ENCODE peak calls at places on chromosomes 12 and 14, in five cellular contexts. A is retinal pigment epithelial cell, D is LNCaP clone FGC, U is HFFc6, X is cardiac muscle cell. F is an unnamed sample.

GRCh38 chr14:47044841-47045240 is 393.3 kb upstream of the RPL10L start:
- DNase-seq in A (no peak), D (peak), U (no peak), X (peak), F (no peak)

GRCh38 chr12:67750528-67751183 is 102.1 kb downstream of the DYRK2 start:
- DNase-seq in A (no peak), D (no peak), U (peak), X (no peak), F (no peak)

GRCh38 chr12:41521872-41522379 is 333.8 kb downstream of the PDZRN4 start:
- DNase-seq in A (peak), D (peak), U (peak), X (no peak), F (no peak)

GRCh38 chr14:88852632-88853031 is 28.2 kb downstream of the TTC8 start:
- DNase-seq in A (no peak), D (no peak), U (no peak), X (no peak), F (no peak)

GRCh38 chr12:88784166-88784565 is 203.9 kb upstream of the KITLG start:
- DNase-seq in A (no peak), D (no peak), U (no peak), X (no peak), F (no peak)

GRCh38 chr12:58809064-58809607 is 111.2 kb downstream of the LRIG3 start:
- DNase-seq in A (no peak), D (no peak), U (no peak), X (no peak), F (no peak)

GRCh38 chr14:85250369-85250768 is 279.6 kb upstream of the FLRT2 start:
- DNase-seq in A (peak), D (no peak), U (no peak), X (peak), F (peak)

GRCh38 chr14:61930101-61930857 is 168.1 kb downstream of the SNAPC1 start:
- DNase-seq in A (no peak), D (no peak), U (no peak), X (no peak), F (no peak)

GRCh38 chr12:79326225-79326624 is 364.5 kb downstream of the PAWR start:
- DNase-seq in A (peak), D (no peak), U (no peak), X (no peak), F (no peak)

GRCh38 chr12:80716711-80717469 is at the start of gene MYF5:
- DNase-seq in A (no peak), D (no peak), U (no peak), X (no peak), F (no peak)

DNA sequence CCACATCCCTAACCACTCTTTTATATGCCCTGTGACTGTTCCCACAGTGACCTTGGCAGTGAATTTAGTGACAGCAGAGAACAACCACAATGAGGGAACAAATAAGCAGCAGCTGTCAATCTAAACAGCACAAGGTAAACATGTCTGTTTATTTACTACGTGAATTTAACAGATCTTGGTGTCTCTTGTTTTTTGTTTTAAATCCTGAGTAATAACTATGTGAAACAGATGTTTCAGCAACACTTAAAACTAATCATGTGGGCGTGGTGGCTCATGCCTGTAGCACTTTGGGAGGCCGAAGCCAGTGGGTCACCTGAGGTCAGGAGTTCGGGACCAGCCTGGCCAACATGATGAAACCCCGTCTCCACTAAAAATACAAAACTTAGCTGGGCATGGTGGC is 17.0 kb upstream of the CFAP54 start:
- DNase-seq in A (no peak), D (no peak), U (no peak), X (no peak), F (no peak)
- TF ChIP-seq CTCF in A (no peak), D (no peak), U (no peak), X (no peak), F (no peak)

GRCh38 chr14:22118894-22119477 is 445.4 kb upstream of the OR4E1 start:
- DNase-seq in A (no peak), D (no peak), U (no peak), X (no peak), F (no peak)

GRCh38 chr14:22124071-22124613 is 450.5 kb upstream of the OR4E1 start:
- DNase-seq in A (no peak), D (no peak), U (no peak), X (no peak), F (no peak)

GRCh38 chr14:22123188-22123560 is 449.6 kb upstream of the OR4E1 start:
- DNase-seq in A (no peak), D (no peak), U (no peak), X (no peak), F (no peak)

GRCh38 chr14:22122227-22123187 is 448.9 kb upstream of the OR4E1 start:
- DNase-seq in A (no peak), D (no peak), U (no peak), X (peak), F (peak)
- TF ChIP-seq CTCF in A (peak), D (peak), U (no peak), X (no peak), F (peak)

GRCh38 chr12:123232807-123233504 is at the start of the genes MPHOSPH9 and MTRFR:
- DNase-seq in A (peak), D (peak), U (peak), X (peak), F (peak)
- TF ChIP-seq CTCF in A (no peak), D (no peak), U (no peak), X (no peak), F (no peak)

GRCh38 chr12:123931686-123932321 is 40.8 kb downstream of the CCDC92 start:
- DNase-seq in A (no peak), D (no peak), U (no peak), X (no peak), F (no peak)
- TF ChIP-seq CTCF in A (no peak), D (no peak), U (no peak), X (no peak), F (no peak)

GRCh38 chr14:52269100-52269499 is 1.6 kb downstream of the PTGDR start:
- DNase-seq in A (no peak), D (no peak), U (no peak), X (no peak), F (no peak)
- TF ChIP-seq CTCF in A (no peak), D (no peak), U (no peak), X (no peak), F (no peak)

GRCh38 chr14:31947680-31948580 is 129.2 kb upstream of the ARHGAP5 start:
- DNase-seq in A (no peak), D (no peak), U (no peak), X (peak), F (no peak)
- TF ChIP-seq CTCF in A (no peak), D (no peak), U (no peak), X (no peak), F (no peak)